ENCODE peak calls at places on chromosomes 16 and 17, in seven cellular contexts. O is psoas muscle, I is epithelial cell of esophagus, D is fibroblast of lung, K is keratinocyte, Y is body of pancreas, R is ovary. P is an unnamed sample.

GRCh38 chr17:48624544-48625501 is 1.3 kb downstream of the HOXB9 start:
- DNase-seq in O (no peak), I (no peak), Y (no peak), D (no peak), K (no peak), R (no peak), P (no peak)

GRCh38 chr17:57853695-57854094 is 3.9 kb upstream of the MRPS23 start:
- DNase-seq in R (no peak), O (peak), D (no peak), K (no peak), I (no peak), Y (peak), P (no peak)

GRCh38 chr17:7191571-7192270 is 12.6 kb upstream of the ASGR1 start:
- DNase-seq in I (peak), D (peak), Y (peak), O (no peak), K (no peak), R (peak), P (peak)

GRCh38 chr17:28255616-28256015 is 63.4 kb upstream of the TMEM97 start:
- DNase-seq in D (no peak), R (no peak), I (no peak), K (no peak), O (no peak), Y (no peak), P (no peak)

GRCh38 chr16:85370881-85371651 is 242.1 kb upstream of the GSE1 start:
- DNase-seq in I (peak), K (no peak), D (peak), R (no peak), Y (no peak), O (peak), P (no peak)

GRCh38 chr17:38504216-38504615 is 76.0 kb downstream of the ARHGAP23 start:
- DNase-seq in Y (no peak), I (no peak), R (no peak), O (no peak), K (no peak), D (no peak), P (no peak)

GRCh38 chr17:10018461-10018891 is 113.4 kb upstream of the RCVRN start:
- DNase-seq in K (no peak), D (no peak), R (no peak), O (no peak), Y (no peak), I (no peak), P (peak)

GRCh38 chr16:82042841-82043240 is 7.8 kb downstream of the HSD17B2 start:
- DNase-seq in Y (no peak), K (no peak), I (no peak), D (peak), O (no peak), R (no peak), P (no peak)

GRCh38 chr17:80637286-80637703 is 92.7 kb downstream of the RPTOR start:
- DNase-seq in R (no peak), D (no peak), K (no peak), Y (no peak), O (no peak), I (peak), P (no peak)

GRCh38 chr16:84082110-84082509 is 34.6 kb downstream of the MBTPS1 start:
- DNase-seq in K (no peak), D (no peak), I (no peak), O (no peak), Y (no peak), R (no peak), P (no peak)

DNA sequence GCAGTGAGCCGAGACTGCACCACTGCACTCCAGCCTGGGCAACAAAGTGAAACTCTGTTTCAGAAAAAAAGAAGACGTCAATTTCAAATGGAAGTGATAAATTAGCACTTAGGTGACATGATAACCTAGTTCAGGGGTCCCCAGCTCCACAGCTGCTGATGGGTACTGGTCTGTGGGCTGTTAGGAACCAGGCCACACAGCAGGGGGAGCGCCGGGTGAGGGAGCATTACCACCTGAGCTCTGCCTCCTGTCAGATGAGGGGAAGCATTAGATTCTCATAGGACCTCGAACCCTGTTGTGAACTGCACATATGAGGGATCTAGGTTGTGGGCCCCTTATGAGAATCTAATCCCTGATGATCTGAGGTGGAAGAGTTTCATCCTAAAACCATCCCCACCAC is 253.0 kb downstream of the FOXL1 start:
- DNase-seq in R (no peak), K (no peak), O (no peak), D (no peak), Y (no peak), I (no peak), P (no peak)
- TF ChIP-seq CTCF in R (no peak), K (no peak), O (no peak), D (no peak), Y (no peak), I (no peak), P (no peak)

GRCh38 chr17:43444223-43445008 is 39.4 kb upstream of the DHX8 start:
- DNase-seq in Y (no peak), I (peak), O (no peak), K (no peak), R (no peak), D (peak), P (no peak)
- TF ChIP-seq CTCF in Y (no peak), I (no peak), O (no peak), K (no peak), R (no peak), D (no peak), P (no peak)

GRCh38 chr17:2549392-2550211 is 37.9 kb upstream of the METTL16 start:
- DNase-seq in O (no peak), Y (no peak), I (peak), D (no peak), R (no peak), K (no peak), P (no peak)

GRCh38 chr17:2542456-2542855 is 30.8 kb upstream of the METTL16 start:
- DNase-seq in O (no peak), Y (no peak), K (no peak), D (no peak), I (peak), R (no peak), P (no peak)

GRCh38 chr17:2551493-2551892 is 39.8 kb upstream of the METTL16 start:
- DNase-seq in D (no peak), I (no peak), K (no peak), O (no peak), R (no peak), Y (no peak), P (no peak)

GRCh38 chr17:2545393-2545792 is 33.7 kb upstream of the METTL16 start:
- DNase-seq in I (no peak), K (no peak), O (no peak), R (no peak), Y (peak), D (no peak), P (no peak)

GRCh38 chr17:2547176-2547575 is 35.5 kb upstream of the METTL16 start:
- DNase-seq in R (no peak), I (peak), D (peak), Y (no peak), K (no peak), O (no peak), P (no peak)
- TF ChIP-seq CTCF in R (no peak), I (no peak), D (no peak), Y (no peak), K (no peak), O (no peak), P (no peak)

DNA sequence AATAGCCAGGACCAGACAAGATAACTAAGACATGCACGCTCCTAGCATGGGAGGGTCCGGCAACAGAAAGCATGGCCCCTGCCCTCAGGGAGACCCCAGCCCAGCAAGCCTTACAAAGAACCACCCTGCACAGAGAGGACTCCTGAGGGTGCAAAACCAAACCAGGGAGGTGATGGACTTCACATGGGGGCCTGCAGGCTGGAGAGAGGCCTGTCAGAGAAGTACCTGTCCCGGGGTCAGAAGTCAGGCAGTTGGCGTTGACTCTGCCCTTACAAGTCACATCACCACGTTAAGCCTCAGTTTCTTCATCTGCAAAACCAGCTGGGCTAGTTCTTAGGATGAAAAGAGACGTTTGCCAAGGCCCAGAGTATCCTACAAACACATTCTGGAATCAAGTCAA is 4.7 kb downstream of the OTOP2 start:
- DNase-seq in O (no peak), I (no peak), R (no peak), D (no peak), Y (no peak), K (no peak), P (no peak)
- TF ChIP-seq CTCF in O (no peak), I (no peak), R (no peak), D (no peak), Y (no peak), K (no peak), P (no peak)

GRCh38 chr17:5705081-5705875 is 121.0 kb upstream of the NLRP1 start:
- DNase-seq in R (no peak), K (no peak), I (no peak), D (no peak), O (no peak), Y (no peak), P (peak)
- TF ChIP-seq CTCF in R (no peak), K (peak), I (no peak), D (peak), O (no peak), Y (no peak), P (peak)

DNA sequence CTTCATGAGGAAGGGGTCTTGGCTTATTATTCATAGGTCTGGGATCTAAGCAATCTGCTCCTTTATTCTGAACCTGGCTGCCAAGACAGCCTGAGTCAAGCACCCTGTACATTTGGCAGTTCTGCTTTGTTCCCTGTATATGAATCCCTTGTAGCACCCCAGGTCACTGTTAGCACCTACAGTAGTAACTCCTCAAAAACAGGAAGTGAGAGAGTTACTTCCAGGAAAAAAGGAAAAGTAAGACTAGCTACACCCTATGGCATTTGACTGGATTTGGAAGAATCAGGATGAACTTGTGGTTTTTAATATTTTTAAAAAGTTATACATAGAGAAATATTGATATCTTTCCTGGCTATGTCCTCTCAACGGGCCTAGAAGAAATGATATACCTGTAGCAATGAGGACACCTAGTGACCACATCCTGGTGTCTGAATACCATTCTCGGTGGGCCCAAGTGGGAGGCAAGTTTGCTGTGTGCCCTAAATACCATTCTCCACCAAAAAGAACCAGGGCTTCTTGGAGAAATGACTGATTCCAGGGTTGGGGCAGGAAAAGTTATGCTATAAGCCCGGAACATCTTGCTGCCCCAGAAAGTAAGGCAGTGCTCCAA is 9.9 kb downstream of the ANKRD40 start:
- DNase-seq in O (no peak), I (no peak), D (no peak), R (no peak), K (no peak), Y (no peak), P (no peak)
- TF ChIP-seq CTCF in O (no peak), I (peak), D (no peak), R (no peak), K (peak), Y (peak), P (no peak)

GRCh38 chr16:71501562-71501961 is 12.4 kb upstream of the ZNF19 start:
- DNase-seq in I (no peak), K (no peak), D (no peak), O (no peak), R (no peak), Y (peak), P (no peak)
- TF ChIP-seq CTCF in I (no peak), K (no peak), D (no peak), O (no peak), R (no peak), Y (no peak), P (peak)

GRCh38 chr16:73080931-73081330 is 33.0 kb upstream of the ZFHX3 start:
- DNase-seq in K (no peak), O (no peak), Y (no peak), I (no peak), D (no peak), R (no peak), P (no peak)

GRCh38 chr16:73083271-73083670 is 35.3 kb upstream of the ZFHX3 start:
- DNase-seq in O (no peak), K (no peak), Y (no peak), R (no peak), D (peak), I (no peak), P (no peak)

GRCh38 chr16:73091199-73091598 is 43.3 kb upstream of the ZFHX3 start:
- DNase-seq in Y (no peak), I (no peak), D (no peak), O (no peak), R (no peak), K (no peak), P (no peak)

GRCh38 chr16:73082608-73083007 is 34.7 kb upstream of the ZFHX3 start:
- DNase-seq in K (peak), O (peak), I (peak), R (no peak), Y (no peak), D (peak), P (no peak)

DNA sequence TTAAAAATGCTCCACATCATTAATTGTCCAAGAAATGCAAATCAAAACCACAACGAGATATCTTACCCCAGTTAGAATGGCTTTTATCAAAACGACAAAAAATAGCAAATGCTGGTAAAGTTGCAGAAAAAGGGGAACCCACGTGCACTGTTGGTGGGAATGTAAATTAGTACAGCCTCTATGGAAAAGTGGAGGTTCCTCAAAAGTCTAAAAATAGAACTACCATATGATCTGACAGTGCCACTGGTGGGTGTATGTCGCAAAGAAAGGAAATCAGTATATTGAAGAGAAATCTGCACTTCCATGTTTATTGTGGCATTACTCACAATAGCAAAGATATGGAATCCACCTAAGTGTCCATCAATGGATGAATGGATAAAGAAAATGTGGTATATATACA is 38.2 kb upstream of the ZFHX3 start:
- DNase-seq in Y (no peak), R (no peak), D (no peak), O (no peak), K (no peak), I (no peak), P (no peak)
- TF ChIP-seq CTCF in Y (no peak), R (no peak), D (no peak), O (no peak), K (no peak), I (no peak), P (no peak)

P was measured in GM10248.